ENCODE peak calls at places on chromosomes 2 and 18, in four cellular contexts. One of them, this sample, is unnamed.

GRCh38 chr2:105294046-105294445 is 35.5 kb downstream of the TGFBRAP1 start:
- DNase-seq in H9: no peak
- DNase-seq in fibroblast of lung: no peak
- DNase-seq in neural progenitor cell: no peak
- DNase-seq in this sample: no peak

GRCh38 chr2:237556773-237557632 is 9.4 kb upstream of the PRLH start:
- DNase-seq in H9: no peak
- DNase-seq in fibroblast of lung: peak
- DNase-seq in neural progenitor cell: no peak
- DNase-seq in this sample: peak

GRCh38 chr2:65265090-65266045 is 37.7 kb downstream of the ACTR2 start:
- DNase-seq in H9: no peak
- DNase-seq in fibroblast of lung: peak
- DNase-seq in neural progenitor cell: peak
- DNase-seq in this sample: peak

GRCh38 chr18:23238152-23238531 is 102.9 kb downstream of the CABLES1 start:
- DNase-seq in H9: no peak
- DNase-seq in fibroblast of lung: peak
- DNase-seq in neural progenitor cell: no peak
- DNase-seq in this sample: no peak

GRCh38 chr2:207290833-207291232 is 125.1 kb upstream of the KLF7 start:
- DNase-seq in H9: no peak
- DNase-seq in fibroblast of lung: no peak
- DNase-seq in neural progenitor cell: no peak
- DNase-seq in this sample: no peak

GRCh38 chr2:176002684-176003225 is 688 bp upstream of the LNPK start:
- DNase-seq in H9: no peak
- DNase-seq in fibroblast of lung: peak
- DNase-seq in neural progenitor cell: no peak
- DNase-seq in this sample: no peak

GRCh38 chr2:145914716-145915115 is 1394.8 kb upstream of the ZEB2 start:
- DNase-seq in H9: no peak
- DNase-seq in fibroblast of lung: no peak
- DNase-seq in neural progenitor cell: no peak
- DNase-seq in this sample: no peak

GRCh38 chr2:127658146-127658545 is 12.2 kb downstream of the GPR17 start:
- DNase-seq in H9: no peak
- DNase-seq in fibroblast of lung: no peak
- DNase-seq in neural progenitor cell: no peak
- DNase-seq in this sample: no peak

GRCh38 chr2:190837417-190837816 is 43.2 kb upstream of the GLS start:
- DNase-seq in H9: no peak
- DNase-seq in fibroblast of lung: peak
- DNase-seq in neural progenitor cell: no peak
- DNase-seq in this sample: no peak

GRCh38 chr2:54634564-54635511 is 88.6 kb upstream of the EML6 start:
- DNase-seq in H9: no peak
- DNase-seq in fibroblast of lung: peak
- DNase-seq in neural progenitor cell: no peak
- DNase-seq in this sample: peak

GRCh38 chr18:52670903-52671302 is 330.9 kb downstream of the DCC start:
- DNase-seq in H9: no peak
- DNase-seq in fibroblast of lung: peak
- DNase-seq in neural progenitor cell: no peak
- DNase-seq in this sample: peak

GRCh38 chr2:3575534-3576324 is 669 bp downstream of the RPS7 start:
- DNase-seq in H9: no peak
- DNase-seq in fibroblast of lung: no peak
- DNase-seq in neural progenitor cell: no peak
- DNase-seq in this sample: peak

GRCh38 chr2:150589760-150590159 is 102.3 kb upstream of the RND3 start:
- DNase-seq in H9: no peak
- DNase-seq in fibroblast of lung: no peak
- DNase-seq in neural progenitor cell: no peak
- DNase-seq in this sample: no peak

GRCh38 chr2:150587547-150588209 is 100.2 kb upstream of the RND3 start:
- DNase-seq in H9: no peak
- DNase-seq in fibroblast of lung: peak
- DNase-seq in neural progenitor cell: no peak
- DNase-seq in this sample: no peak

GRCh38 chr2:150586858-150587257 is 99.4 kb upstream of the RND3 start:
- DNase-seq in H9: no peak
- DNase-seq in fibroblast of lung: peak
- DNase-seq in neural progenitor cell: no peak
- DNase-seq in this sample: no peak

GRCh38 chr2:150585221-150585971 is 97.9 kb upstream of the RND3 start:
- DNase-seq in H9: no peak
- DNase-seq in fibroblast of lung: no peak
- DNase-seq in neural progenitor cell: no peak
- DNase-seq in this sample: no peak

DNA sequence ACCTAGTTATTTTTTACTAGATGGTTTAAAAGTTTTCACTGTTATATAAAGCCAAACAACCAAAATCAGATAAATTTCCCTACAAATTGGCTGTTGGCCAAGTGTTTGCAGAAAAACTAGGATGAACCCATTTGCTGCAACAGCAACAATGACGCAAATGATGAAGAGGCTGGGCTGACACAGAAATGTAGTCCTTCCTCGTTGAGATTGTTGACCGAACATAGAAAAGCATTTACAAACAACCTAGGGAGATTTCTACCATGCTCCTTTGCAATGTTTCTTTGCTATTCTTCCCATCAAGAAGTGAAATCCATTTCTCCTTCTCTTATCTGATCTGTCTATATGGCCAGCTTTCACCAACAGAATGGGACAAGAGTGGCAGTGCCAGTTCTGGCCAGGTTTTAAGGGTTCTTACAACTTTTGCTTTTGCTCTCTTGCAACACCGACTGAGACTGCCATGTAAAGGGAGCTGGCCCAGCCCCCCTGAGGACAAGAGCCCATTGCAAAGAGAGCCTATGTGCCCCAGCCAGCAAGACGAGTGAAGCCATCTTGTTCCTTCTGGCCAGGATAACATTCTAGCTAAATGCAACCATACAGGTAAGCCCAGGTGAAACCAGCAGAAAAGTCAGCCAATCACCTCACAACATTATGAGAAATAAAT is 100.9 kb upstream of the RND3 start:
- DNase-seq in H9: no peak
- DNase-seq in fibroblast of lung: peak
- DNase-seq in neural progenitor cell: no peak
- DNase-seq in this sample: no peak
- H3K9ac ChIP-seq in H9: no peak
- H3K9ac ChIP-seq in fibroblast of lung: no peak
- H3K9ac ChIP-seq in neural progenitor cell: no peak
- H3K9ac ChIP-seq in this sample: no peak

DNA sequence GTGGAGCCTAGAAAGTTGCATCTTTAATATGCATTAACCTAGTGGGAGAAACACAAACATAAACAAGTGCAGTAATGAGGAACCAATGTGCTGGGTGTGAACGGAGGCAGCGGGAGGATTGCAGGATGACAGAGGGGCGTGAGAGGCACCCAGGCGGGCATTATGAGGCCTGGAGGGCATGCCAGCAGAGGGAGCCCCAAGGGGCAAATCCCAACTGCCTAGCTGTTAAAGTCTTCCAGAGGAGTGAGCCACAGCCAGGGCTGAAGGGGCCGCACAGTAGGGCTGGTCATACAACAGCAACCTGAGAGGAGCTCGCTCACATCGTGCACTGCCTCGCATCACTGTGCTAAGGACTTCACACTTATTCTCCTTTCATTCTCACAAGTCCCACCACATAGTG is 13.3 kb upstream of the PRELID3A start:
- DNase-seq in H9: peak
- DNase-seq in fibroblast of lung: no peak
- DNase-seq in neural progenitor cell: peak
- DNase-seq in this sample: no peak
- TF ChIP-seq CTCF in H9: peak
- TF ChIP-seq CTCF in fibroblast of lung: peak
- TF ChIP-seq CTCF in neural progenitor cell: peak
- TF ChIP-seq CTCF in this sample: peak

DNA sequence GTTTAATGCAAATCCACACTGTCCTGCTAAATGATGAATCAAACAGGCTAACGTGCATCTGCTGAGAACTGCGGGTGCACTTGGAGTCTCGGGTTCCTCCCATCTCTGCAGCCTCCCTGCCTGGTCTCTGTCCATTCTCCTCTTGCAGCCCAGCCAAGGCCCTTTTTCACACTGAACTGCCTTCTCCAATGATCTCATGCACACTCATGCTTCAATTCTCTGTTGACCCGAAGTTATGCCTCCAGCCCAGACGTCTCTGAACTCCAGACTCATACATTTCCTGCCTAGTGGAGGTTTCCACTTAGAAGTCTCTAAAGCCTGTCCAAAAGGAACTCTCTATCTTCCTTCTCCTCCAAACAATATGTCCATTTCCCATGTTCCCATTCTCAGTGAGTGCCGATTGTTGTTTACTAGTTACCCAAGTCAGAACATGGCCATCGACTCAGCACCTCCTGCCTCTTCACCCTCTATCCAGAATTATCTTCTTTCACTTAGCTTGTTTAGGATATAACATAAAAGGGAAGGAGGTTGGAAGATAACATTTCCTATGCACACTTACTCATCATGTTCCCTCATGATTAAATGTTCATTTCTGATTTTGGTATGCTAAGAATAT is 155.2 kb downstream of the IRS1 start:
- DNase-seq in H9: no peak
- DNase-seq in fibroblast of lung: peak
- DNase-seq in neural progenitor cell: no peak
- DNase-seq in this sample: no peak
- H2AFZ ChIP-seq in H9: no peak
- H2AFZ ChIP-seq in fibroblast of lung: peak
- H2AFZ ChIP-seq in neural progenitor cell: no peak
- H2AFZ ChIP-seq in this sample: no peak

GRCh38 chr18:44779893-44780292 is 99.2 kb downstream of the SETBP1 start:
- DNase-seq in H9: no peak
- DNase-seq in fibroblast of lung: no peak
- DNase-seq in neural progenitor cell: no peak
- DNase-seq in this sample: no peak
- H3K9ac ChIP-seq in H9: no peak
- H3K9ac ChIP-seq in fibroblast of lung: no peak
- H3K9ac ChIP-seq in neural progenitor cell: no peak
- H3K9ac ChIP-seq in this sample: no peak

GRCh38 chr2:219997341-219997851 is 370.0 kb downstream of the SLC4A3 start:
- DNase-seq in H9: peak
- DNase-seq in fibroblast of lung: peak
- DNase-seq in neural progenitor cell: peak
- DNase-seq in this sample: no peak
- TF ChIP-seq CTCF in H9: peak
- TF ChIP-seq CTCF in fibroblast of lung: peak
- TF ChIP-seq CTCF in neural progenitor cell: peak
- TF ChIP-seq CTCF in this sample: peak

GRCh38 chr2:96859338-96859649 is 1.5 kb upstream of the ANKRD39 start:
- DNase-seq in H9: no peak
- DNase-seq in fibroblast of lung: no peak
- DNase-seq in neural progenitor cell: no peak
- DNase-seq in this sample: no peak

GRCh38 chr2:96860065-96861029 is 2.5 kb upstream of the ANKRD39 start:
- DNase-seq in H9: peak
- DNase-seq in fibroblast of lung: peak
- DNase-seq in neural progenitor cell: no peak
- DNase-seq in this sample: no peak

GRCh38 chr2:96853321-96853720 is 4.5 kb downstream of the ANKRD39 start:
- DNase-seq in H9: no peak
- DNase-seq in fibroblast of lung: no peak
- DNase-seq in neural progenitor cell: no peak
- DNase-seq in this sample: no peak

GRCh38 chr2:96859681-96860064 is 1.9 kb upstream of the ANKRD39 start:
- DNase-seq in H9: no peak
- DNase-seq in fibroblast of lung: no peak
- DNase-seq in neural progenitor cell: no peak
- DNase-seq in this sample: no peak

DNA sequence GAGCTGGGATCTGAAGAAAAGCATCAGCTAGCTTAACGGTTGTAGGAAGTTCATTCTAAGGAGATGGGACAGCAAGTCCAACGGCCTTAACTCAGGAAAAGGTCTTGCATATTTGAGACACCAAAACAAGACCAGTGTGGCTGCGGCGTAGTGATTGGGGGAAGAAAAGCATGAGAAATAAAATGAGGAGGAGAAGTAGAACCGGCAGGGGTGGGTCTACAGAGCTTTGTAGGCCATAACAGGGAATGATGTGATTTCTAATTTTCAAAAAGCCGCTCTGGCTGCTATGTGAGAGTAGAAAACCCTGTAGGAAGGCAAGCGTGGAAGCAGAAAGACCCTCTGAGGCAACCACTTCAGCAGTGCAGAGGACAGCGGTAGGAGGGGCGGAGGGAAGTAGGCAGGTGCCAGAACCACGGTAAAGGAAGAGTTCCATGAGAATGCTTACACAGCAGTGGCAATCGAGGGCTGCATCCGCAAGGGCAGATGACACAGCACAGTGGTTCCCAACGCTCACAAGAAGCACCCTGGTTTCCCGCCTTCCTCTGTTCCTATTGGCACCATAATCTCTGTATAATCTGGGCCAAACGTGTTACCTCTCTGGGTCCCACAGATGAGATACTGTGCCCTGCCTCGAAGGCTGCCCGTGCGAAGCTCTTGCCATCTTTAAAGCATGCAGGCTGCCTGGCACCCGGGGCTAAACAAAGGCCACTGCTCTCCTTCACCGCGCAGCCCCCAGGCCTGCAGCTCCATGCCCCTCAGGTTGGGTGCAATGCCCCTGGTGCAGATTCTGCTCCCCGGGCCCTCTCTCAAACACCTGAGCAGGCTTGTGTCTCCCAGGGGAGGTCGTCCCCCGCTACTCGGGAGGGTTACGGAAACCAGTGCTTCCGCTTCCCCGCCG is 791 bp downstream of the ANKRD39 start:
- DNase-seq in H9: peak
- DNase-seq in fibroblast of lung: peak
- DNase-seq in neural progenitor cell: peak
- DNase-seq in this sample: peak
- H2AFZ ChIP-seq in H9: no peak
- H2AFZ ChIP-seq in fibroblast of lung: peak
- H2AFZ ChIP-seq in neural progenitor cell: peak
- H2AFZ ChIP-seq in this sample: peak